ENCODE peak calls at places on chromosomes 16 and 17, in seven cellular contexts. R is transverse colon, H is fibroblast of mammary gland, M is astrocyte of the spinal cord, T is HCT116, K is retinal pigment epithelial cell, E is cardiac muscle cell. G is an unnamed sample.

GRCh38 chr16:3095869-3096268 is 3.2 kb downstream of the ZSCAN10 start:
- DNase-seq in E (no peak), K (no peak), T (peak), H (peak), M (no peak), R (peak), G (no peak)

GRCh38 chr16:63100082-63100481 is 1063.8 kb upstream of the CDH8 start:
- DNase-seq in R (no peak), K (no peak), H (no peak), E (no peak), T (no peak), M (no peak), G (no peak)

GRCh38 chr16:57999971-58000705 is at the start of gene ZNF319:
- DNase-seq in K (no peak), E (peak), M (no peak), H (no peak), T (no peak), R (no peak), G (no peak)

GRCh38 chr17:10031102-10031501 is 126.0 kb upstream of the RCVRN start:
- DNase-seq in H (no peak), R (no peak), E (no peak), M (no peak), T (no peak), K (no peak), G (no peak)

GRCh38 chr17:75689441-75689873 is 22.3 kb downstream of the SAP30BP start:
- DNase-seq in H (no peak), M (no peak), K (no peak), R (no peak), E (no peak), T (no peak), G (no peak)

GRCh38 chr16:10172848-10173655 is 9.2 kb downstream of the GRIN2A start:
- DNase-seq in R (no peak), H (peak), T (no peak), K (no peak), E (no peak), M (peak), G (no peak)

GRCh38 chr17:76722279-76722678 is 4.1 kb downstream of the JMJD6 start:
- DNase-seq in H (no peak), M (no peak), K (no peak), E (no peak), R (no peak), T (no peak), G (no peak)

GRCh38 chr17:38702900-38703741 is 2.0 kb upstream of the MLLT6 start:
- DNase-seq in E (no peak), K (no peak), R (peak), H (no peak), M (no peak), T (no peak), G (no peak)

GRCh38 chr17:38701504-38702165 is 3.4 kb upstream of the MLLT6 start:
- DNase-seq in E (no peak), M (peak), T (no peak), H (peak), R (peak), K (no peak), G (peak)

GRCh38 chr16:70551788-70552187 is 28.2 kb downstream of the SF3B3 start:
- DNase-seq in R (no peak), T (no peak), K (no peak), H (no peak), M (no peak), E (no peak), G (no peak)

GRCh38 chr16:53183442-53183841 is 128.7 kb downstream of the CHD9 start:
- DNase-seq in H (peak), T (no peak), M (no peak), K (no peak), R (no peak), E (no peak), G (no peak)

GRCh38 chr17:9905902-9906301 is 831 bp upstream of the RCVRN start:
- DNase-seq in R (no peak), K (no peak), T (peak), H (peak), M (no peak), E (peak), G (no peak)

GRCh38 chr17:4008496-4009163 is 44.4 kb upstream of the ATP2A3 start:
- DNase-seq in K (no peak), M (no peak), E (no peak), H (no peak), T (no peak), R (no peak), G (no peak)

GRCh38 chr16:55542459-55543082 is 23.9 kb upstream of the CAPNS2 start:
- DNase-seq in E (no peak), T (no peak), R (no peak), M (peak), K (no peak), H (peak), G (no peak)

GRCh38 chr17:38605852-38606645 is at the start of gene SRCIN1:
- DNase-seq in T (no peak), M (no peak), H (no peak), K (no peak), R (peak), E (peak), G (peak)

GRCh38 chr17:74380086-74380958 is 13.0 kb downstream of the GPR142 start:
- DNase-seq in R (peak), M (no peak), H (no peak), K (no peak), E (no peak), T (peak), G (peak)

GRCh38 chr16:73872856-73873255 is 423.8 kb upstream of the PSMD7 start:
- DNase-seq in H (no peak), T (no peak), K (no peak), M (no peak), E (no peak), R (no peak), G (no peak)

GRCh38 chr16:12215302-12216105 is 239.0 kb downstream of the SNX29 start:
- DNase-seq in E (peak), H (no peak), R (no peak), M (no peak), K (no peak), T (no peak), G (no peak)

GRCh38 chr16:50671644-50672260 is 9.4 kb downstream of the SNX20 start:
- DNase-seq in K (no peak), H (peak), M (peak), E (no peak), T (peak), R (no peak), G (peak)

GRCh38 chr16:57755061-57755684 is 19.6 kb downstream of the KATNB1 start:
- DNase-seq in M (no peak), E (no peak), T (no peak), R (no peak), K (no peak), H (no peak), G (no peak)

GRCh38 chr16:21072976-21073375 is 77.7 kb downstream of the DNAH3 start:
- DNase-seq in M (no peak), K (no peak), R (no peak), E (peak), H (no peak), T (no peak), G (no peak)

GRCh38 chr16:68065716-68066305 is 19.4 kb upstream of the NFATC3 start:
- DNase-seq in M (peak), K (no peak), R (no peak), E (no peak), H (peak), T (no peak), G (no peak)

GRCh38 chr17:28169621-28170349 is 127.3 kb downstream of the NLK start:
- DNase-seq in H (peak), R (no peak), E (no peak), K (no peak), T (no peak), M (no peak), G (no peak)

DNA sequence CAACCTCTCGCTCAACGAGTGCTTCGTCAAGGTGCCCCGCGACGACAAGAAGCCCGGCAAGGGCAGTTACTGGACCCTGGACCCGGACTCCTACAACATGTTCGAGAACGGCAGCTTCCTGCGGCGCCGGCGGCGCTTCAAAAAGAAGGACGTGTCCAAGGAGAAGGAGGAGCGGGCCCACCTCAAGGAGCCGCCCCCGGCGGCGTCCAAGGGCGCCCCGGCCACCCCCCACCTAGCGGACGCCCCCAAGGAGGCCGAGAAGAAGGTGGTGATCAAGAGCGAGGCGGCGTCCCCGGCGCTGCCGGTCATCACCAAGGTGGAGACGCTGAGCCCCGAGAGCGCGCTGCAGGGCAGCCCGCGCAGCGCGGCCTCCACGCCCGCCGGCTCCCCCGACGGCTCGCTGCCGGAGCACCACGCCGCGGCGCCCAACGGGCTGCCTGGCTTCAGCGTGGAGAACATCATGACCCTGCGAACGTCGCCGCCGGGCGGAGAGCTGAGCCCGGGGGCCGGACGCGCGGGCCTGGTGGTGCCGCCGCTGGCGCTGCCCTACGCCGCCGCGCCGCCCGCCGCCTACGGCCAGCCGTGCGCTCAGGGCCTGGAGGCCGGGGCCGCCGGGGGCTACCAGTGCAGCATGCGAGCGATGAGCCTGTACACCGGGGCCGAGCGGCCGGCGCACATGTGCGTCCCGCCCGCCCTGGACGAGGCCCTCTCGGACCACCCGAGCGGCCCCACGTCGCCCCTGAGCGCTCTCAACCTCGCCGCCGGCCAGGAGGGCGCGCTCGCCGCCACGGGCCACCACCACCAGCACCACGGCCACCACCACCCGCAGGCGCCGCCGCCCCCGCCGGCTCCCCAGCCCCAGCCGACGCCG is 1.3 kb downstream of the FOXC2 start:
- DNase-seq in H (no peak), T (no peak), M (peak), K (no peak), R (no peak), E (peak), G (no peak)
- TF ChIP-seq CTCF in H (no peak), T (no peak), M (no peak), K (peak), R (no peak), E (peak), G (no peak)

GRCh38 chr17:81176656-81177055 is 10.6 kb upstream of the AATK start:
- DNase-seq in R (no peak), M (no peak), H (peak), K (no peak), E (no peak), T (no peak), G (no peak)
- TF ChIP-seq CTCF in R (no peak), M (no peak), H (no peak), K (no peak), E (no peak), T (no peak), G (no peak)

GRCh38 chr17:68600123-68600880 is 865 bp downstream of the FAM20A start:
- DNase-seq in H (no peak), T (no peak), M (no peak), E (peak), K (no peak), R (peak), G (peak)
- TF ChIP-seq CTCF in H (no peak), T (no peak), M (peak), E (peak), K (peak), R (no peak), G (peak)

GRCh38 chr16:27195941-27196595 is 7.3 kb upstream of the KDM8 start:
- DNase-seq in E (no peak), H (no peak), M (no peak), R (no peak), K (no peak), T (no peak), G (no peak)
- TF ChIP-seq CTCF in E (no peak), H (no peak), M (no peak), R (no peak), K (no peak), T (no peak), G (no peak)

DNA sequence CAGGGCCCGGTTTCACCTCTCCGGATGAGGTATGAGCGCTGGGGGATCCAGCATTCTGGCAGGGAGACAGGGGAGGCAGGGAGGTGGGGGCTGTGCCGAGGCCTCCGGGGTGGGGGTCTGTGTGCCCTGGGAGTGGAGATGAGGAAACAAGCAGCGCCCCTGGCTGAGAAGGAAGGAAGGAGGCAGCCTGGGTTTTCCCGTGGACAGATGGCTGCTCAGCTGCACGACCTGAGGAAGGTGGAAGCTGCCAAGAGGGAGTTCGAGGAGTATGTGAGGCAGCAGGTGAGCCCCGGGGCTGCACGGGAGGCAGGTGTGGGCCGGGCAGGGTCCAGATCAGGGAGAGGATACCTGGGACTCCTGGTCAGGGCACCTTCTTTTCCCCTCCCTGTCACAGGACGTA is 4.3 kb downstream of the RNF112 start:
- DNase-seq in E (no peak), H (no peak), M (no peak), K (no peak), T (no peak), R (no peak), G (no peak)
- TF ChIP-seq CTCF in E (no peak), H (no peak), M (no peak), K (no peak), T (no peak), R (no peak), G (no peak)